ENCODE peak calls at places on chromosomes 12 and 14, in ten cellular contexts. M, F, Q, Z, W, H, V, D, R and B are unnamed samples.

GRCh38 chr14:96056509-96057422 is 17.6 kb downstream of the C14orf132 start:
- DNase-seq in M (no peak), R (peak), W (no peak), F (no peak), V (no peak), D (no peak), Z (no peak), Q (no peak), H (peak), B (no peak)

GRCh38 chr12:25482637-25483036 is 70.4 kb downstream of the LMNTD1 start:
- DNase-seq in R (no peak), F (no peak), V (no peak), D (no peak), H (no peak), M (no peak), Z (no peak), W (no peak), Q (no peak), B (no peak)

GRCh38 chr12:52126605-52127578 is 47.4 kb downstream of the SMIM41 start:
- DNase-seq in Q (peak), Z (no peak), F (no peak), H (no peak), D (no peak), M (peak), W (no peak), R (no peak), V (no peak), B (no peak)

GRCh38 chr12:131860472-131861260 is 32.5 kb downstream of the MMP17 start:
- DNase-seq in M (peak), Z (peak), Q (peak), H (peak), R (peak), V (no peak), D (no peak), F (no peak), W (peak), B (no peak)

GRCh38 chr14:61080591-61081010 is 99.6 kb downstream of the SLC38A6 start:
- DNase-seq in W (no peak), V (no peak), F (no peak), M (no peak), H (no peak), Z (no peak), R (no peak), D (no peak), Q (peak), B (no peak)

GRCh38 chr12:70507442-70507841 is 129.8 kb downstream of the PTPRB start:
- DNase-seq in D (no peak), H (no peak), Z (no peak), V (no peak), M (no peak), F (no peak), W (no peak), Q (no peak), R (no peak), B (no peak)

GRCh38 chr12:75795125-75795524 is 236.5 kb downstream of the PHLDA1 start:
- DNase-seq in F (no peak), V (no peak), D (no peak), Q (no peak), H (no peak), Z (no peak), R (no peak), M (no peak), W (no peak), B (no peak)

GRCh38 chr14:82009076-82009475 is 475.4 kb upstream of the SEL1L start:
- DNase-seq in Z (no peak), W (no peak), F (no peak), H (no peak), R (peak), V (no peak), D (no peak), Q (no peak), M (no peak), B (peak)

GRCh38 chr14:61553730-61554641 is 141.3 kb upstream of the HIF1A start:
- DNase-seq in W (no peak), H (no peak), Q (peak), D (peak), V (no peak), Z (no peak), M (no peak), R (peak), F (no peak), B (no peak)

GRCh38 chr14:103501041-103501870 is 21.4 kb downstream of the CKB start:
- DNase-seq in Q (no peak), W (no peak), F (no peak), D (peak), Z (no peak), M (no peak), H (no peak), R (no peak), V (no peak), B (no peak)

GRCh38 chr14:55327179-55327578 is 56.0 kb downstream of the FBXO34 start:
- DNase-seq in H (no peak), W (no peak), R (no peak), M (no peak), F (no peak), Q (no peak), V (no peak), Z (no peak), D (no peak), B (no peak)

GRCh38 chr12:12555656-12556055 is 7.0 kb downstream of the DUSP16 start:
- DNase-seq in W (no peak), Z (no peak), M (no peak), Q (no peak), V (no peak), H (no peak), R (no peak), D (no peak), F (no peak), B (no peak)

GRCh38 chr14:22546722-22547071 is 42.3 kb downstream of the DAD1 start:
- DNase-seq in W (no peak), F (no peak), V (no peak), Z (no peak), R (no peak), Q (no peak), M (no peak), H (no peak), D (no peak), B (no peak)

GRCh38 chr14:79712302-79712950 is 498.9 kb downstream of the DIO2 start:
- DNase-seq in Z (no peak), H (no peak), M (no peak), R (peak), Q (no peak), D (no peak), V (no peak), F (no peak), W (no peak), B (no peak)

GRCh38 chr14:49971156-49972141 is 78.6 kb downstream of the ARF6 start:
- DNase-seq in H (no peak), Q (peak), R (no peak), F (no peak), V (no peak), W (no peak), M (no peak), Z (peak), D (no peak), B (no peak)

GRCh38 chr12:52867152-52867551 is 18.4 kb upstream of the KRT78 start:
- DNase-seq in Q (no peak), R (no peak), D (no peak), M (no peak), F (no peak), W (peak), Z (no peak), H (no peak), V (no peak), B (no peak)

GRCh38 chr14:90511252-90511651 is 114.4 kb downstream of the CALM1 start:
- DNase-seq in W (no peak), F (no peak), H (no peak), Z (no peak), M (no peak), V (no peak), Q (no peak), D (no peak), R (no peak), B (no peak)

GRCh38 chr14:90510208-90510607 is 113.4 kb downstream of the CALM1 start:
- DNase-seq in Z (peak), Q (no peak), R (no peak), D (peak), M (peak), H (peak), V (no peak), F (no peak), W (peak), B (no peak)

GRCh38 chr14:90508536-90509254 is 111.9 kb downstream of the CALM1 start:
- DNase-seq in F (no peak), Q (no peak), W (no peak), D (peak), M (no peak), V (no peak), R (no peak), Z (peak), H (no peak), B (no peak)

GRCh38 chr14:90508073-90508472 is 111.2 kb downstream of the CALM1 start:
- DNase-seq in W (no peak), Q (no peak), D (no peak), M (no peak), R (no peak), F (no peak), Z (no peak), H (no peak), V (no peak), B (no peak)

GRCh38 chr14:90509403-90509802 is 112.6 kb downstream of the CALM1 start:
- DNase-seq in W (no peak), R (no peak), M (no peak), V (no peak), Z (no peak), H (no peak), Q (no peak), D (no peak), F (no peak), B (no peak)
- TF ChIP-seq CTCF in W (no peak), R (no peak), M (no peak), V (no peak), Z (no peak), H (no peak), Q (no peak), D (no peak), F (no peak), B (no peak)

GRCh38 chr12:94815958-94816357 is 165.6 kb upstream of the TMCC3 start:
- DNase-seq in D (no peak), F (peak), W (no peak), M (no peak), V (no peak), Q (no peak), R (peak), H (peak), Z (no peak), B (no peak)
- TF ChIP-seq CTCF in D (no peak), F (no peak), W (no peak), M (no peak), V (no peak), Q (no peak), R (no peak), H (no peak), Z (no peak), B (no peak)

GRCh38 chr14:38238881-38239280 is 17.0 kb downstream of the CLEC14A start:
- DNase-seq in Z (no peak), F (no peak), Q (no peak), H (no peak), V (no peak), M (no peak), R (no peak), W (no peak), D (no peak), B (no peak)
- TF ChIP-seq CTCF in Z (no peak), F (no peak), Q (no peak), H (no peak), V (no peak), M (no peak), R (no peak), W (no peak), D (no peak), B (no peak)

DNA sequence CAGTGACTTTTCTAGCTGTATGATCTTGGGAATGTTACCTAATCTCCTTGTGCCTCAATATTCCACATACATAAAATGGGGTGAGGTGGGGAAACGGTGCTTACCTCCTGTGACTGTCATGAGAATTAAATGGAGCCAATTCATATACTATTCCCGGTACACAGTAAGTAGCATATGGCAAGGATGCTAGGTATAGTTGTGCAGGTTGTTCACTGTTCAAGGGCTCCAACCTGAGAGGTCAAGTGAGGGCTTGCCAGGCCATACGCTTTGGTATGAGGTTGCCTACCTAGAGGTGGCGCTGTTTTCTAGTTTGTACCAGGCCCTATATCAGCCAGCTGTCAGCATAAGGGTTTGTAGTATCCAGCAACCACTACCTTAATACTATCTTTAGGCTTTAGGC is 3.6 kb upstream of the BATF start:
- DNase-seq in M (no peak), D (no peak), V (no peak), R (peak), F (no peak), W (no peak), H (peak), Q (no peak), Z (no peak), B (no peak)
- TF ChIP-seq CTCF in M (peak), D (no peak), V (peak), R (peak), F (peak), W (peak), H (peak), Q (peak), Z (no peak), B (peak)

DNA sequence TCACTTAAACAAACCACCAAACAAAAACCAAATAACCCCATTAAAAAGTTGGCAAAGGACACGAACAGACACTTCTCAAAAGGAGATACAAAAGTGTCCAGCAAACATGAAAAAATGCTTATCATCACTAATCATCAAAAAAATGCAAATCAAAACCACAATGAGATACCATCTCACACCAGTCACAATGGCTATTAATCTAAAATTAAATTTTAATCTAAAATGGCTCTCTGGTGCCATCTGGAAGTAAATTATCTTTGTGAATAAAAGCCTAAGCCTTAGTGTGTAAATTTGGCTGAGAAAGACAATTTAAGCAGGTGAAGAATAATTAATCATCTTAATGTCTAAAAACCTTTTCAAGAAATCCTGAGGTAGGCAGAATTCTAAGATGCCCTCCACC is 204.5 kb upstream of the PPFIA2 start:
- DNase-seq in D (no peak), V (no peak), Z (no peak), H (no peak), R (no peak), M (no peak), Q (no peak), W (no peak), F (no peak), B (no peak)
- TF ChIP-seq CTCF in D (no peak), V (no peak), Z (no peak), H (no peak), R (no peak), M (no peak), Q (no peak), W (no peak), F (no peak), B (no peak)

GRCh38 chr14:63632932-63633514 is 8.6 kb downstream of the WDR89 start:
- DNase-seq in H (no peak), Q (peak), F (no peak), M (no peak), R (no peak), D (no peak), V (no peak), W (no peak), Z (no peak), B (no peak)

GRCh38 chr14:63633801-63634200 is 7.9 kb downstream of the WDR89 start:
- DNase-seq in R (no peak), F (no peak), H (no peak), M (no peak), Q (no peak), D (no peak), Z (no peak), V (no peak), W (no peak), B (no peak)
- TF ChIP-seq CTCF in R (no peak), F (peak), H (no peak), M (no peak), Q (peak), D (no peak), Z (no peak), V (no peak), W (no peak), B (no peak)

GRCh38 chr12:32305163-32305562 is 94.2 kb upstream of the FGD4 start:
- DNase-seq in Z (no peak), M (no peak), D (no peak), F (no peak), H (no peak), W (no peak), R (no peak), V (no peak), Q (peak), B (no peak)
- TF ChIP-seq CTCF in Z (peak), M (peak), D (no peak), F (peak), H (peak), W (peak), R (no peak), V (no peak), Q (peak), B (no peak)

DNA sequence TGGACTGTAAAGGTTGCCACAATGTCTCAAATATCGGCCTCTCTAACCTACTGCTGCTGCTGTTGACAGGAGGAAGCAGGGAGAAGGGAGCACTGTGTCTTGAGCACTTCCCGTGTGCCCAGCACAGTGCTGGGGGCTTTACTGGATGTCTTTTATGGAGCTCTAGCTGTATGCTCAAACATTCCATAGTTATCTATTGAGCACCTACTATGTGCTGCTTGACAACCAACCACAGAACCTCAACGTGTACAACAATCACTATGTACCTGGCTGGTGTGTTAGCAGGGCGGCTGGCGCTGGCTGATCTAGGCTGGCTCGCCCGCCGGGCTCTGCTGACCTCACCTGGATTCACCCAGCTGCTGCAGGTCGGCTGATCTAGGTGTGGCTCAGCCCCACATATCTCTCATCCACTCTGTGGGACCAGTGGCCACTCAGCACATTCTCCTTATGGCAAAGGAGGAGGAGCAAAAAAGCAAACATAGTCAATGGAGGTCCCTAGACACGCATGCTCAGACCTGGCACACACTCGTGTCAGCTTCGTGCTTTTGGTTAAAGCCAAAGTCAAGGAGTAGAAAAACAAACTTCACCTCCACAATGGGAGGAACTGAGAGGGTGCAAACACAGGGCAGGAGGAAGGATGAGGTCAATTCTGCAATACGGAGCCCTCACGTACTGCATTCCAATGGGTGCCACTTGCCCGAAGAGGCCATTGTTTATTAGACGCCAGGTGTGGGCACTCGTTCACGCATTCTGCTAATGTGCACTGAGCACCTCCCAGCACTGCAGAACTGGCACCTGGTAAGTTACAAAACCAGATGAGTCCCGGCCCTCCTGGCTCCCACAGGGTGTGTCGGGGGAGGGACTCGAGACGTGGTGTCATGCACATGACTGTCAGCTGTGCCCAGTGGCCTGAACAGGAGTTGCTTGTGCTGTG is 147.2 kb downstream of the SCARB1 start:
- DNase-seq in F (no peak), D (no peak), Z (no peak), M (no peak), Q (no peak), R (no peak), V (no peak), H (no peak), W (peak), B (no peak)
- TF ChIP-seq CTCF in F (no peak), D (no peak), Z (no peak), M (no peak), Q (no peak), R (no peak), V (no peak), H (no peak), W (peak), B (no peak)

DNA sequence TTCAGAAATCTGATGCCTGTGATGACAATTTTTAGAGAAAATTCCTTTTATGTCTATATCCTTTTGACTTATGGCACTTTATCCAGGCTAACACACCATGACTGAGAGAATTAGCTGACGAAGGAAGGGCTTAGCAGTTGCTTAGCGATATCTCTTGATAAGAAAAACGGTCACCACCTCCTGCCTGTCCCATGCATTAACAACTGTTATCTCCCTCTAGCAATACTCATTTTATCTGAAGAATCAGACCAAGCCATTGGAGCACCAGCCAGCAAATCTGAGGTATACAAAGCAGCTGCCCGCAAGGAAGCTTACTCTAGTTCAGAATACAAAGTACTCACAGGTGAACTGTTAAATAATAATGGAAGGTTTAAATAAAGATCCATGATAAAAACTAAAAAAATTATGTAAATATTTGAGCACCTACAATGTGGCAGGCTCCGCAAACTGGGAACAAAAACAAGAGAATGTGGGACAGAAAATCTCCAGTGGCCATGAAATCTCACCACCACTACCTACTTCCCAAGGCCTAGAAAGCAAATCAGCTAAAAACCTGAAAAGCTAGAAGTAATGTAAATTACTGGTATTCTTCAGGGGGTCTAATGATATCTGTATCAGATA is 24.3 kb downstream of the PPM1H start:
- DNase-seq in V (no peak), F (no peak), D (no peak), Z (no peak), H (no peak), M (no peak), Q (no peak), W (no peak), R (no peak), B (no peak)
- TF ChIP-seq CTCF in V (no peak), F (no peak), D (no peak), Z (no peak), H (no peak), M (no peak), Q (no peak), W (no peak), R (no peak), B (no peak)

GRCh38 chr14:68775614-68776126 is 17.2 kb downstream of the ZFP36L1 start:
- DNase-seq in V (no peak), R (no peak), W (no peak), D (peak), M (no peak), F (no peak), H (no peak), Z (no peak), Q (no peak), B (no peak)
- TF ChIP-seq CTCF in V (no peak), R (peak), W (no peak), D (no peak), M (no peak), F (peak), H (no peak), Z (no peak), Q (no peak), B (no peak)